ENCODE peak calls at places on chromosome X, in six cellular contexts. Y is pancreas, P is uterus, Q is PC-3, E is tibial nerve, J is neural progenitor cell. K is an unnamed sample. For H3K4me1, the result is how much of the 10 kb centered on the place peaks cover.

GRCh38 chrX:72477787-72478186 is 94.9 kb downstream of the HDAC8 start:
- DNase-seq in J (no peak), Y (no peak), E (no peak), P (no peak), Q (no peak), K (no peak)

GRCh38 chrX:42707742-42708141 is 70.2 kb downstream of the PPP1R2C start:
- DNase-seq in Y (no peak), J (no peak), P (no peak), Q (no peak), E (no peak), K (no peak)

GRCh38 chrX:2463973-2464676 is 36.7 kb downstream of the DHRSX start:
- DNase-seq in Q (no peak), P (no peak), Y (no peak), J (peak), E (no peak), K (no peak)

GRCh38 chrX:37420179-37420578 is 71.0 kb downstream of the PRRG1 start:
- DNase-seq in P (no peak), E (no peak), Y (no peak), Q (peak), J (no peak), K (no peak)

GRCh38 chrX:110284159-110284558 is 33.7 kb downstream of the AMMECR1 start:
- DNase-seq in J (no peak), Y (no peak), Q (peak), P (no peak), E (no peak), K (peak)

GRCh38 chrX:73446831-73447230 is at the start of gene CDX4:
- DNase-seq in E (no peak), P (no peak), Y (no peak), Q (no peak), J (no peak), K (no peak)

GRCh38 chrX:3712870-3713224 is 602 bp downstream of the PRKX start:
- DNase-seq in E (no peak), Y (peak), Q (peak), J (no peak), P (no peak), K (no peak)

GRCh38 chrX:139429913-139430312 is 100.6 kb upstream of the F9 start:
- DNase-seq in E (no peak), Q (peak), J (peak), P (no peak), Y (no peak), K (no peak)

GRCh38 chrX:136863826-136864225 is 16.7 kb downstream of the RBMX start:
- DNase-seq in P (no peak), E (no peak), Y (no peak), J (no peak), Q (no peak), K (no peak)

GRCh38 chrX:110310000-110310790 is 7.7 kb downstream of the AMMECR1 start:
- DNase-seq in Y (no peak), Q (peak), E (no peak), P (no peak), J (no peak), K (no peak)

GRCh38 chrX:32483534-32484136 is 727.7 kb downstream of the DMD start:
- DNase-seq in Q (peak), P (no peak), Y (no peak), J (peak), E (no peak), K (no peak)

GRCh38 chrX:130726661-130727060 is 176.3 kb downstream of the ENOX2 start:
- DNase-seq in J (no peak), E (no peak), Y (no peak), P (no peak), Q (peak), K (no peak)

GRCh38 chrX:140765043-140765784 is 55.7 kb downstream of the LINC00632 start:
- DNase-seq in Y (no peak), J (peak), P (no peak), Q (peak), E (no peak), K (no peak)

GRCh38 chrX:110944323-110944761 is 148.7 kb upstream of the CHRDL1 start:
- DNase-seq in P (no peak), E (no peak), Y (peak), Q (no peak), J (peak), K (peak)

GRCh38 chrX:149903889-149904748 is 23.1 kb downstream of the MAGEA8 start:
- DNase-seq in Q (no peak), P (no peak), E (no peak), Y (no peak), J (no peak), K (no peak)

GRCh38 chrX:53319614-53320542 is 38.5 kb upstream of the IQSEC2 start:
- DNase-seq in J (peak), Y (no peak), Q (no peak), P (no peak), E (no peak), K (no peak)
- H3K4me1 ChIP-seq in J (under half), Y (under half), Q (under half), P (under half), E (under half), K (under half)

GRCh38 chrX:45710081-45710801 is 509.6 kb upstream of the DIPK2B start:
- DNase-seq in Y (no peak), J (no peak), E (no peak), P (no peak), Q (peak), K (no peak)

GRCh38 chrX:45714864-45715263 is 514.2 kb upstream of the DIPK2B start:
- DNase-seq in P (peak), Y (no peak), E (no peak), J (no peak), Q (peak), K (no peak)

GRCh38 chrX:45711231-45711630 is 510.6 kb upstream of the DIPK2B start:
- DNase-seq in E (no peak), J (no peak), Q (peak), Y (no peak), P (no peak), K (no peak)

GRCh38 chrX:45709381-45709780 is 508.7 kb upstream of the DIPK2B start:
- DNase-seq in Q (peak), E (no peak), J (no peak), P (no peak), Y (no peak), K (no peak)

GRCh38 chrX:45712067-45712466 is 511.4 kb upstream of the DIPK2B start:
- DNase-seq in P (no peak), Q (peak), Y (no peak), J (no peak), E (no peak), K (no peak)
- H3K4me1 ChIP-seq in P (under half), Q (half or more), Y (under half), J (under half), E (under half), K (under half)

DNA sequence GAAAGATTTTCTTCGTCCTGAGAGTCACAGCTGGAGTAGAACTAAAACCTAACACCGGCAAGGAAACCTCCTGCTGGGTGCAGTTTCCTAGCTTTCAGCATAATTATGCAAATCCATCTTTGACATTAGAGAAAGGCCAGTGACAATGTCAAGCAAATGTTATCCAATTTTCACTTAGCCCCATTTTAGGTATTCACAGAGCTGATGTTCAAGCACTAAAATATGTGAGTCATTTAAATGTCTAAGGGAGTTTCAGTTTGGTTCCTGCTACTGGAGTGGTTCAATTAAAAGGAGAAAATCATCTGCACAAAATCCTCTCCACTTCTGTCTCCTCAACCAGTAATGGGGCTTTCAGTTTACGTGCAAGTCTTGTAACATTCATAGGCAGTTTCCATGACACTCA is 37.1 kb upstream of the AMOT start:
- DNase-seq in Y (no peak), Q (no peak), E (no peak), P (no peak), J (peak), K (no peak)
- H3K4me1 ChIP-seq in Y (under half), Q (under half), E (under half), P (under half), J (under half), K (under half)

GRCh38 chrX:118519411-118520205 is 24.0 kb downstream of the DOCK11 start:
- DNase-seq in P (no peak), J (no peak), Y (no peak), E (no peak), Q (peak), K (no peak)
- H3K4me1 ChIP-seq in P (under half), J (under half), Y (under half), E (under half), Q (under half), K (under half)

GRCh38 chrX:153490217-153490616 is 4.6 kb upstream of the BGN start:
- DNase-seq in E (no peak), Q (peak), Y (no peak), J (no peak), P (no peak), K (no peak)

GRCh38 chrX:153492543-153492942 is 2.2 kb upstream of the BGN start:
- DNase-seq in Y (no peak), J (no peak), P (no peak), Q (no peak), E (no peak), K (no peak)

GRCh38 chrX:153492153-153492454 is 2.7 kb upstream of the BGN start:
- DNase-seq in Y (no peak), Q (no peak), P (no peak), J (no peak), E (no peak), K (no peak)

GRCh38 chrX:153493085-153493484 is 1.7 kb upstream of the BGN start:
- DNase-seq in Q (no peak), J (no peak), E (no peak), Y (no peak), P (no peak), K (no peak)

GRCh38 chrX:153491351-153492152 is 3.2 kb upstream of the BGN start:
- DNase-seq in J (no peak), P (no peak), E (no peak), Y (no peak), Q (no peak), K (no peak)
- H3K4me1 ChIP-seq in J (under half), P (under half), E (under half), Y (under half), Q (under half), K (under half)

DNA sequence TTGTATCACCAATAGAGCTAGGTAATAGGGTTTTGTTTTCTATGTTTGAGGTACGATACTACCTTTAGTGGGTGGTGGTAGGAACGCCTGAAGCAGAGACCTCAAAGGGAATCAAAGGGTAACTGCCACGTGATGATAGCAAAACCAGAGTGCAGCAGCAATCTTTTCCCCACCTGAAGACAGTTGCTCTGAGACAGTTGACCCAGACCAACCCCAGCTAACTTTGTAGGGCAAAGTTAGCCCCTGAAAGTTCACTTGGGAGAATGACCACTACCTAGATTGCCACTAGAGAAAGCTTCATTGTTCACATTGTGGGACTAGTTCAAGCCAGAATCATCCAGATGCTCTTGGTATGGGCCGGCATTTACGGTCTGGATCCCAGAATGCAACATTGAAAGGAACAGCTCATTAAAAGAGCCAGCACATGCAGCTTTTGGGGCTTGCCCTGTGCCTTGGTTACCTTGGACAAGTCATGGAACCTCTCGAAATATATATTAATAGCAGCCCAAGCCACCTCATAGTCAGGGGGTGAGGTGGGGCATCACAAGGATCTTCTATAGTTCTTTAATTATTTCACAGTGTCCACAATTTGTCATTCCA is 4.0 kb downstream of the SEPTIN6 start:
- DNase-seq in Y (no peak), Q (no peak), E (no peak), J (no peak), P (no peak), K (no peak)
- H3K4me1 ChIP-seq in Y (under half), Q (under half), E (under half), J (under half), P (under half), K (under half)

DNA sequence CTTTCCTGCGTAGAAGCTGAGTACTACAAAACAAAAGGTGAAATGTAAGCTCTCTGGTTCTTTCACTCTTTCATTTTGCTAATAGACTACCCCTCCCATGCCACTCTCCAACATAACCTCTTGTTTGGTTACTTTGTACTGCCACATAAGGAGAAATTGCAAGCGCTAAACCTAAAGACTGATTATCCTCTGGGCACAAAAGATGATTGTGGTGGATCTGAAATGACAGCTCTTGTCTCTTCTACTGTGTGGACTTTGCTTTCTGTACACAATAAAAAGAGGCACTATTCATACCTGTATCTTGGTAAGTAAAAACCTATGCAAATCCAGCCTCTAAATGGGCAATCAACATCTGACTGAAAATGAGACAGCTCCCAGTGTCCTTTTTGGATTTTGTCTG is 5.3 kb downstream of the MBNL3 start:
- DNase-seq in E (no peak), Q (no peak), P (no peak), J (no peak), Y (no peak), K (no peak)
- H3K4me1 ChIP-seq in E (under half), Q (under half), P (under half), J (under half), Y (under half), K (under half)

GRCh38 chrX:78131117-78131516 is 8.3 kb downstream of the TAF9B start:
- DNase-seq in E (no peak), J (no peak), P (no peak), Y (no peak), Q (no peak), K (no peak)
- H3K4me1 ChIP-seq in E (under half), J (under half), P (under half), Y (under half), Q (under half), K (under half)

GRCh38 chrX:18425199-18426003 is at the start of gene CDKL5:
- DNase-seq in Q (peak), E (peak), Y (peak), J (peak), P (peak), K (peak)
- H3K4me1 ChIP-seq in Q (under half), E (under half), Y (under half), J (under half), P (under half), K (under half)

GRCh38 chrX:151816914-151817313 is 82.4 kb downstream of the CNGA2 start:
- DNase-seq in P (no peak), Y (no peak), J (no peak), E (no peak), Q (no peak), K (no peak)

GRCh38 chrX:151815461-151815860 is 80.9 kb downstream of the CNGA2 start:
- DNase-seq in E (no peak), Q (no peak), P (no peak), Y (no peak), J (no peak), K (no peak)

GRCh38 chrX:151818828-151819227 is 84.3 kb downstream of the CNGA2 start:
- DNase-seq in P (no peak), Q (no peak), E (no peak), J (no peak), Y (no peak), K (no peak)

GRCh38 chrX:151814767-151815166 is 80.2 kb downstream of the CNGA2 start:
- DNase-seq in Y (no peak), E (no peak), P (no peak), Q (no peak), J (no peak), K (no peak)
- H3K4me1 ChIP-seq in Y (under half), E (under half), P (under half), Q (under half), J (under half), K (under half)

K was measured in NT2/D1.